ENCODE peak calls at places on chromosomes 7 and 10, in ten cellular contexts. H is breast epithelium; V is epithelial cell of proximal tubule; C is LHCN-M2; P is AG04450; T is astrocyte of the hippocampus; U is AG20443; I is endodermal cell; E is naive B cell; Z is activated gamma-delta T cell treated with anti-CD3 and anti-CD28 coated beads, Interleukin-2, amount 50 U/mL, for 16 hours. F is an unnamed sample.

GRCh38 chr10:104614245-104614831 is 26.8 kb upstream of the SORCS3 start:
- DNase-seq in E (no peak), I (peak), U (peak), V (no peak), C (peak), T (peak), P (no peak), H (no peak), Z (no peak), F (peak)

GRCh38 chr7:96250776-96251361 is 71.0 kb downstream of the SLC25A13 start:
- DNase-seq in U (no peak), Z (no peak), V (no peak), H (no peak), E (no peak), I (no peak), C (no peak), P (no peak), T (no peak), F (no peak)

GRCh38 chr7:98329100-98329871 is 47.8 kb downstream of the BRI3 start:
- DNase-seq in T (peak), E (no peak), I (no peak), C (no peak), H (no peak), Z (no peak), V (no peak), U (no peak), P (no peak), F (no peak)

GRCh38 chr7:50962281-50962883 is 179.7 kb upstream of the GRB10 start:
- DNase-seq in I (no peak), P (no peak), C (peak), Z (no peak), E (no peak), U (no peak), H (no peak), T (no peak), V (no peak), F (no peak)

GRCh38 chr10:16995867-16996529 is 133.6 kb downstream of the CUBN start:
- DNase-seq in Z (no peak), E (no peak), C (peak), U (no peak), T (peak), P (no peak), H (no peak), V (peak), I (peak), F (peak)

GRCh38 chr10:127971973-127972615 is 65.2 kb downstream of the PTPRE start:
- DNase-seq in H (no peak), C (no peak), I (no peak), V (no peak), Z (no peak), T (no peak), P (no peak), U (no peak), E (no peak), F (no peak)

GRCh38 chr7:91683823-91684222 is 196.7 kb downstream of the MTERF1 start:
- DNase-seq in U (no peak), H (no peak), T (peak), Z (no peak), I (no peak), P (no peak), C (peak), V (no peak), E (no peak), F (no peak)

GRCh38 chr10:73940634-73941221 is 29.8 kb downstream of the PLAU start:
- DNase-seq in E (peak), U (peak), P (no peak), Z (peak), C (peak), V (no peak), I (peak), H (peak), T (peak), F (no peak)

GRCh38 chr7:29806131-29806792 is at the start of gene WIPF3:
- DNase-seq in V (no peak), T (peak), P (no peak), E (no peak), Z (no peak), I (peak), H (no peak), U (peak), C (no peak), F (no peak)

GRCh38 chr10:5666324-5667220 is at the start of gene ASB13:
- DNase-seq in I (peak), E (peak), V (no peak), H (no peak), C (peak), T (peak), U (peak), Z (no peak), P (no peak), F (no peak)

GRCh38 chr7:15016726-15017125 is 114.2 kb upstream of the DGKB start:
- DNase-seq in P (no peak), I (no peak), Z (no peak), H (no peak), C (no peak), E (no peak), T (peak), U (no peak), V (peak), F (peak)

GRCh38 chr7:44348851-44349781 is 23.7 kb upstream of the CAMK2B start:
- DNase-seq in T (no peak), P (no peak), Z (no peak), V (no peak), E (no peak), C (peak), U (no peak), I (peak), H (no peak), F (no peak)

GRCh38 chr7:40324889-40325288 is 190.1 kb downstream of the SUGCT start:
- DNase-seq in P (no peak), V (no peak), I (no peak), U (no peak), C (no peak), Z (no peak), H (no peak), E (no peak), T (no peak), F (no peak)

GRCh38 chr7:102421706-102422105 is 11.7 kb upstream of the ORAI2 start:
- DNase-seq in H (no peak), Z (no peak), P (no peak), T (no peak), V (no peak), I (no peak), E (no peak), U (no peak), C (no peak), F (no peak)

GRCh38 chr10:34768261-34768971 is 46.7 kb downstream of the PARD3 start:
- DNase-seq in T (peak), I (peak), V (no peak), E (no peak), P (no peak), H (peak), C (peak), U (peak), Z (no peak), F (peak)

GRCh38 chr7:47350425-47350824 is 231.5 kb downstream of the TNS3 start:
- DNase-seq in E (no peak), P (no peak), H (no peak), C (no peak), I (peak), Z (no peak), T (no peak), V (no peak), U (no peak), F (no peak)

GRCh38 chr7:134784251-134785049 is 5.0 kb downstream of the CALD1 start:
- DNase-seq in H (no peak), U (no peak), P (no peak), Z (no peak), C (no peak), V (no peak), I (no peak), T (peak), E (no peak), F (peak)

GRCh38 chr7:90715067-90715466 is 118.9 kb downstream of the CDK14 start:
- DNase-seq in P (no peak), T (no peak), Z (no peak), U (no peak), C (no peak), V (no peak), I (no peak), E (no peak), H (no peak), F (no peak)

GRCh38 chr7:132575336-132575986 is 809 bp downstream of the PLXNA4 start:
- DNase-seq in Z (no peak), E (no peak), C (peak), V (no peak), U (peak), H (no peak), P (no peak), I (peak), T (peak), F (no peak)

GRCh38 chr10:51074238-51075028 is at the start of gene PRKG1:
- DNase-seq in I (peak), V (no peak), T (peak), E (no peak), C (peak), Z (no peak), P (peak), H (peak), U (peak), F (peak)

GRCh38 chr10:77283326-77283725 is 354.3 kb downstream of the KCNMA1 start:
- DNase-seq in T (no peak), V (no peak), E (no peak), H (no peak), C (no peak), U (no peak), I (peak), P (no peak), Z (no peak), F (no peak)

GRCh38 chr7:85135931-85136330 is 50.9 kb downstream of the SEMA3D start:
- DNase-seq in V (no peak), T (peak), Z (no peak), P (peak), I (no peak), H (no peak), C (peak), U (peak), E (no peak), F (peak)

GRCh38 chr10:61110188-61110844 is 166.3 kb upstream of the RHOBTB1 start:
- DNase-seq in I (no peak), H (no peak), T (no peak), Z (no peak), V (no peak), E (no peak), P (peak), U (no peak), C (no peak), F (no peak)

GRCh38 chr7:118418433-118418832 is 193.9 kb downstream of the ANKRD7 start:
- DNase-seq in E (no peak), C (no peak), T (no peak), U (no peak), V (no peak), Z (no peak), I (no peak), P (no peak), H (no peak), F (no peak)

GRCh38 chr10:71770789-71771188 is 2.5 kb downstream of the VSIR start:
- DNase-seq in Z (no peak), V (no peak), T (no peak), I (no peak), H (no peak), C (no peak), E (no peak), U (no peak), P (no peak), F (no peak)

GRCh38 chr7:28037220-28038010 is 143.2 kb downstream of the JAZF1 start:
- DNase-seq in C (peak), Z (no peak), U (peak), H (no peak), I (no peak), P (peak), T (peak), E (no peak), V (peak), F (peak)

GRCh38 chr7:139827042-139827441 is 2.0 kb upstream of the TBXAS1 start:
- DNase-seq in U (no peak), T (no peak), E (no peak), Z (no peak), C (no peak), P (no peak), I (no peak), H (no peak), V (no peak), F (no peak)

F was measured in renal cortical epithelial cell.